ENCODE peak calls at places on chromosomes 6 and 20, in six cellular contexts. V is CD8-positive, alpha-beta memory T cell; C is GM23248; J is CD4-positive, alpha-beta T cell; Q is stimulated activated naive CD8-positive, alpha-beta T cell treated with anti-CD3 and anti-CD28 coated beads, Interleukin-15, Interleukin-2, amounts not matched to agents 100 U/mL and 50 U/mL, for 24 hours; N is fibroblast of mammary gland. D is an unnamed sample.
A peak's percentile ranks its signal among the peaks of the same experiment; 100 is the strongest.

GRCh38 chr6:24052632-24053031 is 73.4 kb upstream of the NRSN1 start:
- DNase-seq in V (no peak), C (peak; percentile 4), J (no peak), Q (no peak), N (no peak), D (no peak)

GRCh38 chr20:56249244-56249955 is 868 bp downstream of the MC3R start:
- DNase-seq in V (no peak), C (peak; percentile 30), J (no peak), Q (peak; percentile 41), N (peak; percentile 13), D (peak; percentile 36)

GRCh38 chr6:140546640-140547039 is 1172.2 kb upstream of the CITED2 start:
- DNase-seq in V (no peak), C (peak; percentile 61), J (no peak), Q (no peak), N (peak; percentile 78), D (peak; percentile 65)

GRCh38 chr20:41798926-41799502 is 180.8 kb upstream of the CHD6 start:
- DNase-seq in V (no peak), C (no peak), J (no peak), Q (no peak), N (no peak), D (no peak)

GRCh38 chr6:33173228-33174180 is 18.8 kb downstream of the COL11A2 start:
- DNase-seq in V (no peak), C (no peak), J (no peak), Q (no peak), N (no peak), D (no peak)

GRCh38 chr20:48846516-48847492 is 19.0 kb upstream of the PREX1 start:
- DNase-seq in V (no peak), C (no peak), J (no peak), Q (peak; percentile 85), N (no peak), D (no peak)

GRCh38 chr6:42511803-42512422 is 51.9 kb upstream of the UBR2 start:
- DNase-seq in V (no peak), C (peak; percentile 80), J (no peak), Q (no peak), N (peak; percentile 82), D (peak; percentile 17)

GRCh38 chr6:138231399-138231886 is 13.2 kb upstream of the PBOV1 start:
- DNase-seq in V (no peak), C (no peak), J (no peak), Q (no peak), N (no peak), D (no peak)

GRCh38 chr6:3013486-3013885 is 13.8 kb downstream of the NQO2 start:
- DNase-seq in V (no peak), C (peak; percentile 69), J (no peak), Q (no peak), N (peak; percentile 51), D (peak; percentile 50)

GRCh38 chr6:18269717-18270116 is 5.4 kb upstream of the DEK start:
- DNase-seq in V (no peak), C (no peak), J (no peak), Q (no peak), N (no peak), D (no peak)

GRCh38 chr6:19866199-19866872 is 29.2 kb downstream of the ID4 start:
- DNase-seq in V (no peak), C (no peak), J (no peak), Q (no peak), N (no peak), D (no peak)

GRCh38 chr6:32151885-32152311 is at the start of gene PRRT1:
- DNase-seq in V (peak; percentile 36), C (peak; percentile 45), J (no peak), Q (no peak), N (no peak), D (no peak)

GRCh38 chr6:94269256-94269655 is 849.9 kb upstream of the EPHA7 start:
- DNase-seq in V (no peak), C (no peak), J (no peak), Q (no peak), N (no peak), D (no peak)

GRCh38 chr6:33962673-33963072 is 158.9 kb upstream of the MLN start:
- DNase-seq in V (no peak), C (no peak), J (no peak), Q (no peak), N (no peak), D (no peak)

GRCh38 chr20:62938105-62938888 is at the start of gene GID8:
- DNase-seq in V (no peak), C (peak; percentile 86), J (peak; percentile 43), Q (peak; percentile 60), N (peak; percentile 32), D (peak; percentile 63)

GRCh38 chr6:90537027-90537426 is 49.8 kb downstream of the MAP3K7 start:
- DNase-seq in V (no peak), C (peak; percentile 73), J (no peak), Q (no peak), N (peak; percentile 38), D (peak; percentile 39)

GRCh38 chr20:48411265-48411664 is 416.5 kb downstream of the PREX1 start:
- DNase-seq in V (no peak), C (no peak), J (no peak), Q (no peak), N (no peak), D (no peak)

GRCh38 chr6:150334790-150335783 is 33.7 kb upstream of the IYD start:
- DNase-seq in V (no peak), C (peak; percentile 80), J (no peak), Q (peak; percentile 28), N (peak; percentile 85), D (peak; percentile 77)

GRCh38 chr6:49713346-49713745 is at the start of gene CRISP2:
- DNase-seq in V (no peak), C (no peak), J (no peak), Q (no peak), N (no peak), D (no peak)

GRCh38 chr20:53040678-53041674 is 68.8 kb downstream of the TSHZ2 start:
- DNase-seq in V (no peak), C (peak; percentile 69), J (no peak), Q (no peak), N (peak; percentile 73), D (no peak)

GRCh38 chr6:49082611-49083010 is 380.4 kb downstream of the MMUT start:
- DNase-seq in V (no peak), C (no peak), J (no peak), Q (no peak), N (peak; percentile 11), D (no peak)

GRCh38 chr6:100823041-100823440 is 58.1 kb downstream of the ASCC3 start:
- DNase-seq in V (no peak), C (no peak), J (no peak), Q (no peak), N (no peak), D (no peak)

GRCh38 chr6:47653706-47654105 is 44.7 kb upstream of the ADGRF4 start:
- DNase-seq in V (no peak), C (no peak), J (no peak), Q (no peak), N (no peak), D (no peak)

GRCh38 chr6:107665386-107665785 is 158.7 kb downstream of the SCML4 start:
- DNase-seq in V (no peak), C (peak; percentile 69), J (no peak), Q (no peak), N (peak; percentile 44), D (no peak)

GRCh38 chr20:33796263-33796906 is 14.8 kb upstream of the CHMP4B start:
- DNase-seq in V (no peak), C (no peak), J (no peak), Q (no peak), N (no peak), D (no peak)

GRCh38 chr20:37521091-37521771 is at the start of gene NNAT:
- DNase-seq in V (no peak), C (no peak), J (peak; percentile 25), Q (no peak), N (no peak), D (no peak)

GRCh38 chr6:163725008-163725941 is 310.8 kb downstream of the QKI start:
- DNase-seq in V (no peak), C (no peak), J (no peak), Q (no peak), N (no peak), D (no peak)

GRCh38 chr6:135258970-135259369 is 77.9 kb downstream of the MYB start:
- DNase-seq in V (no peak), C (no peak), J (no peak), Q (no peak), N (no peak), D (no peak)

GRCh38 chr6:27672113-27672799 is 199.4 kb upstream of the ZNF184 start:
- DNase-seq in V (no peak), C (peak; percentile 37), J (no peak), Q (peak; percentile 52), N (peak; percentile 84), D (peak; percentile 31)

GRCh38 chr20:3843490-3843889 is 3.1 kb upstream of the MAVS start:
- DNase-seq in V (no peak), C (peak; percentile 75), J (no peak), Q (peak; percentile 14), N (peak; percentile 92), D (peak; percentile 83)

GRCh38 chr20:44180814-44181213 is 6.2 kb downstream of the JPH2 start:
- DNase-seq in V (no peak), C (peak; percentile 46), J (no peak), Q (no peak), N (no peak), D (peak; percentile 66)

GRCh38 chr6:109055771-109056235 is 38.8 kb downstream of the SESN1 start:
- DNase-seq in V (no peak), C (peak; percentile 78), J (no peak), Q (no peak), N (peak; percentile 70), D (peak; percentile 52)

GRCh38 chr20:5181955-5182354 is 55.1 kb downstream of the CDS2 start:
- DNase-seq in V (no peak), C (peak; percentile 45), J (no peak), Q (no peak), N (peak; percentile 84), D (peak; percentile 69)

GRCh38 chr20:63381781-63382431 is 20.8 kb upstream of the CHRNA4 start:
- DNase-seq in V (peak; percentile 24), C (peak; percentile 21), J (peak; percentile 21), Q (peak; percentile 47), N (no peak), D (no peak)

D was measured in fibroblast of villous mesenchyme.